ENCODE peak calls at places on chromosomes 5 and 9, in seven cellular contexts. One of them, this sample, is unnamed.

GRCh38 chr5:156922207-156922792 is 40.7 kb downstream of the TIMD4 start:
- DNase-seq in HFFc6: no peak
- DNase-seq in psoas muscle: no peak
- DNase-seq in IMR-90: no peak
- DNase-seq in mucosa of descending colon: no peak
- DNase-seq in HL-60: no peak
- DNase-seq in AG04449: no peak
- DNase-seq in this sample: no peak

GRCh38 chr5:65926893-65927292 is 518 bp downstream of the ERBIN start:
- DNase-seq in mucosa of descending colon: no peak
- DNase-seq in psoas muscle: no peak
- DNase-seq in HL-60: no peak
- DNase-seq in HFFc6: no peak
- DNase-seq in AG04449: no peak
- DNase-seq in IMR-90: no peak
- DNase-seq in this sample: no peak

GRCh38 chr5:132417889-132418432 is 48.5 kb downstream of the SLC22A5 start:
- DNase-seq in AG04449: no peak
- DNase-seq in psoas muscle: no peak
- DNase-seq in IMR-90: no peak
- DNase-seq in HFFc6: no peak
- DNase-seq in HL-60: no peak
- DNase-seq in mucosa of descending colon: no peak
- DNase-seq in this sample: no peak

GRCh38 chr5:74641014-74641777 is 668 bp upstream of the ENC1 start:
- DNase-seq in HFFc6: peak
- DNase-seq in psoas muscle: peak
- DNase-seq in HL-60: peak
- DNase-seq in IMR-90: peak
- DNase-seq in mucosa of descending colon: peak
- DNase-seq in AG04449: no peak
- DNase-seq in this sample: no peak

GRCh38 chr9:840343-840742 is 1.2 kb upstream of the DMRT1 start:
- DNase-seq in AG04449: no peak
- DNase-seq in HL-60: no peak
- DNase-seq in HFFc6: no peak
- DNase-seq in IMR-90: no peak
- DNase-seq in mucosa of descending colon: no peak
- DNase-seq in psoas muscle: no peak
- DNase-seq in this sample: no peak

GRCh38 chr5:122965111-122965510 is 71.4 kb downstream of the PPIC start:
- DNase-seq in HL-60: no peak
- DNase-seq in HFFc6: no peak
- DNase-seq in mucosa of descending colon: no peak
- DNase-seq in IMR-90: no peak
- DNase-seq in AG04449: no peak
- DNase-seq in psoas muscle: no peak
- DNase-seq in this sample: no peak

GRCh38 chr9:95157491-95158151 is 159.9 kb downstream of the FANCC start:
- DNase-seq in mucosa of descending colon: no peak
- DNase-seq in HL-60: peak
- DNase-seq in IMR-90: peak
- DNase-seq in AG04449: peak
- DNase-seq in HFFc6: peak
- DNase-seq in psoas muscle: no peak
- DNase-seq in this sample: no peak

GRCh38 chr9:136353088-136353487 is 10.5 kb downstream of the DNLZ start:
- DNase-seq in HFFc6: no peak
- DNase-seq in HL-60: no peak
- DNase-seq in IMR-90: no peak
- DNase-seq in mucosa of descending colon: no peak
- DNase-seq in psoas muscle: no peak
- DNase-seq in AG04449: no peak
- DNase-seq in this sample: no peak

GRCh38 chr5:132388244-132389050 is 18.9 kb downstream of the SLC22A5 start:
- DNase-seq in HFFc6: peak
- DNase-seq in HL-60: no peak
- DNase-seq in mucosa of descending colon: no peak
- DNase-seq in AG04449: no peak
- DNase-seq in IMR-90: peak
- DNase-seq in psoas muscle: no peak
- DNase-seq in this sample: no peak

GRCh38 chr5:57303985-57304384 is 130.1 kb downstream of the GPBP1 start:
- DNase-seq in AG04449: no peak
- DNase-seq in HL-60: no peak
- DNase-seq in psoas muscle: no peak
- DNase-seq in HFFc6: no peak
- DNase-seq in IMR-90: no peak
- DNase-seq in mucosa of descending colon: no peak
- DNase-seq in this sample: no peak
- TF ChIP-seq CTCF in AG04449: no peak
- TF ChIP-seq CTCF in HL-60: no peak
- TF ChIP-seq CTCF in psoas muscle: no peak
- TF ChIP-seq CTCF in HFFc6: peak
- TF ChIP-seq CTCF in IMR-90: peak
- TF ChIP-seq CTCF in mucosa of descending colon: no peak
- TF ChIP-seq CTCF in this sample: no peak

GRCh38 chr9:9998491-9999287 is 614.1 kb downstream of the PTPRD start:
- DNase-seq in AG04449: no peak
- DNase-seq in psoas muscle: no peak
- DNase-seq in HFFc6: no peak
- DNase-seq in HL-60: no peak
- DNase-seq in IMR-90: no peak
- DNase-seq in mucosa of descending colon: no peak
- DNase-seq in this sample: no peak
- TF ChIP-seq CTCF in AG04449: no peak
- TF ChIP-seq CTCF in psoas muscle: no peak
- TF ChIP-seq CTCF in HFFc6: peak
- TF ChIP-seq CTCF in HL-60: peak
- TF ChIP-seq CTCF in IMR-90: peak
- TF ChIP-seq CTCF in mucosa of descending colon: no peak
- TF ChIP-seq CTCF in this sample: no peak

GRCh38 chr9:68683433-68683832 is 21.6 kb upstream of the PIP5K1B start:
- DNase-seq in HL-60: no peak
- DNase-seq in HFFc6: no peak
- DNase-seq in mucosa of descending colon: no peak
- DNase-seq in psoas muscle: no peak
- DNase-seq in IMR-90: no peak
- DNase-seq in AG04449: no peak
- DNase-seq in this sample: no peak

GRCh38 chr9:68672625-68673024 is 32.4 kb upstream of the PIP5K1B start:
- DNase-seq in HFFc6: no peak
- DNase-seq in AG04449: no peak
- DNase-seq in IMR-90: no peak
- DNase-seq in HL-60: no peak
- DNase-seq in psoas muscle: no peak
- DNase-seq in mucosa of descending colon: no peak
- DNase-seq in this sample: no peak

DNA sequence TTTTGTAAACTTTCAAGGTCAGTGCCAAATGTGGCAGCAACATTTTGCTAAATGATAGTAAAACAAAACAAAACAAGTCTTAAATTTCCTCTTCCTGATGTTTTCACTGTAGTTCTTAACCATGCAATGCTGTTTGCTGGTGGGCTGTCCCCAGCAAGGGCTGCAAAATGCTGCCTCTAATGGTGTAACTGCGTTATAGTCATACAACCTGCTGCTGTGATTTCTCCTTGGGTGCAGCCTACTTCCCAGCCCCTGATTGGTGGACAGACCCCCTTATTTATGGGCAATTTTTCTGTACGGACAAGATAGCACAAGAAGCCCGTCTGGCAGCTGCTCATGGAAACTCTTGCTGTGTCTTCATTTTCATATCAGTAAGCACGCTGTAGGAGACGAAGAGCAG is 26.6 kb upstream of the PIP5K1B start:
- DNase-seq in AG04449: no peak
- DNase-seq in HL-60: no peak
- DNase-seq in mucosa of descending colon: no peak
- DNase-seq in psoas muscle: no peak
- DNase-seq in IMR-90: peak
- DNase-seq in HFFc6: no peak
- DNase-seq in this sample: no peak
- TF ChIP-seq CTCF in AG04449: no peak
- TF ChIP-seq CTCF in HL-60: peak
- TF ChIP-seq CTCF in mucosa of descending colon: no peak
- TF ChIP-seq CTCF in psoas muscle: peak
- TF ChIP-seq CTCF in IMR-90: no peak
- TF ChIP-seq CTCF in HFFc6: no peak
- TF ChIP-seq CTCF in this sample: no peak

GRCh38 chr5:11455505-11455904 is 448.7 kb downstream of the CTNND2 start:
- DNase-seq in psoas muscle: no peak
- DNase-seq in mucosa of descending colon: no peak
- DNase-seq in IMR-90: no peak
- DNase-seq in HL-60: no peak
- DNase-seq in AG04449: no peak
- DNase-seq in HFFc6: no peak
- DNase-seq in this sample: no peak
- TF ChIP-seq CTCF in psoas muscle: no peak
- TF ChIP-seq CTCF in mucosa of descending colon: no peak
- TF ChIP-seq CTCF in IMR-90: no peak
- TF ChIP-seq CTCF in HL-60: no peak
- TF ChIP-seq CTCF in AG04449: no peak
- TF ChIP-seq CTCF in HFFc6: no peak
- TF ChIP-seq CTCF in this sample: no peak

GRCh38 chr5:54249210-54250028 is 61.0 kb downstream of the ARL15 start:
- DNase-seq in HFFc6: peak
- DNase-seq in HL-60: no peak
- DNase-seq in AG04449: no peak
- DNase-seq in psoas muscle: no peak
- DNase-seq in IMR-90: peak
- DNase-seq in mucosa of descending colon: peak
- DNase-seq in this sample: no peak

GRCh38 chr5:54259090-54259489 is 51.3 kb downstream of the ARL15 start:
- DNase-seq in mucosa of descending colon: no peak
- DNase-seq in IMR-90: peak
- DNase-seq in HL-60: no peak
- DNase-seq in AG04449: no peak
- DNase-seq in psoas muscle: no peak
- DNase-seq in HFFc6: peak
- DNase-seq in this sample: no peak

GRCh38 chr5:54257366-54258118 is 52.8 kb downstream of the ARL15 start:
- DNase-seq in HFFc6: no peak
- DNase-seq in IMR-90: peak
- DNase-seq in psoas muscle: no peak
- DNase-seq in HL-60: no peak
- DNase-seq in AG04449: no peak
- DNase-seq in mucosa of descending colon: no peak
- DNase-seq in this sample: no peak

GRCh38 chr5:54251981-54252380 is 58.4 kb downstream of the ARL15 start:
- DNase-seq in HL-60: no peak
- DNase-seq in AG04449: no peak
- DNase-seq in mucosa of descending colon: no peak
- DNase-seq in psoas muscle: no peak
- DNase-seq in HFFc6: no peak
- DNase-seq in IMR-90: peak
- DNase-seq in this sample: no peak

GRCh38 chr5:54254482-54255198 is 55.7 kb downstream of the ARL15 start:
- DNase-seq in mucosa of descending colon: no peak
- DNase-seq in IMR-90: no peak
- DNase-seq in HFFc6: no peak
- DNase-seq in AG04449: no peak
- DNase-seq in psoas muscle: no peak
- DNase-seq in HL-60: no peak
- DNase-seq in this sample: no peak
- TF ChIP-seq CTCF in mucosa of descending colon: no peak
- TF ChIP-seq CTCF in IMR-90: no peak
- TF ChIP-seq CTCF in HFFc6: peak
- TF ChIP-seq CTCF in AG04449: no peak
- TF ChIP-seq CTCF in psoas muscle: peak
- TF ChIP-seq CTCF in HL-60: no peak
- TF ChIP-seq CTCF in this sample: peak

DNA sequence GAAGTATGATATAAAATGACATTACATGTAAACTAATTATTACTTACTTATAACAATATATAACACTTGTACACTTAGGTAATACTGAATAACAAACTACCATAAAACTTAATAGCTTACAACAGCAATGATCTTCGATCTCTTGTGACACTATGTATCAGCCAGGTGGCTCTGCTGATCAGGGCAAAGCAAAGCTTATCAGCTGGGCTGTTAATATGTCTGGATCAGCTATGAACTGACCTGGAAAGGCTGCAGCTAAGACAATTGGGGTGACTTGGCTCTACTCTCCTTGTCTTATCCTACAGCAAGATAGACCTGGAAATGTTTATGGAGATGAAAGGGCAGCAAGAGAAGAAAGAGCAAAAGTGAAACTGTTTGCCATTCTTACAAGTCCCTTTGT is 511.3 kb downstream of the TLR4 start:
- DNase-seq in IMR-90: no peak
- DNase-seq in HL-60: no peak
- DNase-seq in psoas muscle: no peak
- DNase-seq in mucosa of descending colon: no peak
- DNase-seq in AG04449: no peak
- DNase-seq in HFFc6: no peak
- DNase-seq in this sample: no peak
- TF ChIP-seq CTCF in IMR-90: no peak
- TF ChIP-seq CTCF in HL-60: no peak
- TF ChIP-seq CTCF in psoas muscle: no peak
- TF ChIP-seq CTCF in mucosa of descending colon: no peak
- TF ChIP-seq CTCF in AG04449: no peak
- TF ChIP-seq CTCF in HFFc6: no peak
- TF ChIP-seq CTCF in this sample: no peak

This sample was measured in AG09309.